ENCODE peak calls at places on chromosome 21, in six cellular contexts. C, V, D, N, M and T are unnamed samples. For H3K27me3, the result is how much of the 10 kb centered on the place peaks cover.

GRCh38 chr21:37071561-37072238 is 1.2 kb downstream of the PIGP start:
- ATAC-seq in C (peak), V (no peak), M (no peak), D (peak), N (no peak), T (peak)

GRCh38 chr21:41229527-41230248 is 61.7 kb downstream of the BACE2 start:
- ATAC-seq in M (no peak), D (no peak), N (no peak), C (no peak), V (no peak), T (no peak)

GRCh38 chr21:45593162-45594022 is 50.1 kb upstream of the PCBP3 start:
- ATAC-seq in M (no peak), C (no peak), V (no peak), D (no peak), N (no peak), T (no peak)

GRCh38 chr21:35840197-35840799 is 220.0 kb downstream of the SETD4 start:
- ATAC-seq in D (peak), V (no peak), C (peak), N (no peak), M (peak), T (no peak)

GRCh38 chr21:31557956-31558838 is 101.3 kb upstream of the SOD1 start:
- ATAC-seq in N (peak), C (no peak), D (no peak), M (no peak), V (no peak), T (no peak)

GRCh38 chr21:31266241-31266640 is 77.8 kb downstream of the TIAM1 start:
- ATAC-seq in V (no peak), N (no peak), M (no peak), C (no peak), D (no peak), T (no peak)

GRCh38 chr21:26784974-26785373 is 60.2 kb downstream of the ADAMTS1 start:
- ATAC-seq in D (no peak), M (no peak), N (no peak), V (peak), C (no peak), T (peak)

GRCh38 chr21:34180406-34180805 is 107.0 kb downstream of the MRPS6 start:
- ATAC-seq in N (no peak), M (no peak), D (no peak), V (no peak), C (no peak), T (no peak)

GRCh38 chr21:26798856-26799751 is 46.1 kb downstream of the ADAMTS1 start:
- ATAC-seq in N (no peak), M (no peak), V (no peak), D (peak), C (peak), T (no peak)

GRCh38 chr21:28699591-28700259 is 293.0 kb downstream of the LTN1 start:
- ATAC-seq in D (no peak), V (no peak), M (no peak), N (peak), C (no peak), T (no peak)

GRCh38 chr21:45266518-45267389 is 20.9 kb downstream of the POFUT2 start:
- ATAC-seq in D (peak), C (peak), V (no peak), N (no peak), M (no peak), T (no peak)

GRCh38 chr21:29186246-29186645 is 55.8 kb downstream of the MAP3K7CL start:
- ATAC-seq in M (no peak), C (no peak), D (no peak), N (no peak), V (no peak), T (no peak)

GRCh38 chr21:35989185-35989735 is 71.1 kb downstream of the SETD4 start:
- ATAC-seq in M (peak), D (peak), V (no peak), N (no peak), C (peak), T (peak)

GRCh38 chr21:25925064-25925463 is 190.3 kb downstream of the GABPA start:
- ATAC-seq in C (no peak), M (no peak), N (no peak), V (no peak), D (no peak), T (no peak)

GRCh38 chr21:46118871-46119564 is 21.1 kb downstream of the COL6A2 start:
- ATAC-seq in M (no peak), N (no peak), D (no peak), C (no peak), V (no peak), T (no peak)

GRCh38 chr21:39657091-39657689 is 44.5 kb downstream of the B3GALT5 start:
- ATAC-seq in D (no peak), C (no peak), N (no peak), V (no peak), M (no peak), T (no peak)

GRCh38 chr21:15309022-15309590 is 244.3 kb upstream of the NRIP1 start:
- ATAC-seq in V (no peak), M (no peak), N (peak), D (no peak), C (no peak), T (no peak)

GRCh38 chr21:31158789-31159581 is 120.7 kb upstream of the KRTAP19-8 start:
- ATAC-seq in C (no peak), M (peak), V (no peak), D (peak), N (no peak), T (no peak)

GRCh38 chr21:46109251-46110221 is 11.6 kb downstream of the COL6A2 start:
- ATAC-seq in M (peak), N (no peak), C (no peak), V (no peak), D (no peak), T (no peak)

GRCh38 chr21:26565105-26565504 is 8.0 kb downstream of the CYYR1 start:
- ATAC-seq in V (no peak), C (peak), M (no peak), D (peak), N (no peak), T (no peak)

GRCh38 chr21:36113647-36114428 is 21.0 kb upstream of the CBR3 start:
- ATAC-seq in V (no peak), M (no peak), C (peak), D (peak), N (no peak), T (no peak)

GRCh38 chr21:18937337-18937736 is 533.8 kb upstream of the TMPRSS15 start:
- ATAC-seq in D (no peak), M (no peak), V (no peak), N (no peak), C (no peak), T (no peak)

GRCh38 chr21:29288239-29288638 is 10.5 kb upstream of the BACH1 start:
- ATAC-seq in M (no peak), V (no peak), D (no peak), N (no peak), C (no peak), T (no peak)

GRCh38 chr21:39799178-39799577 is 54.2 kb downstream of the IGSF5 start:
- ATAC-seq in D (no peak), V (peak), N (no peak), C (no peak), M (no peak), T (no peak)

GRCh38 chr21:36385909-36386642 is 884 bp downstream of the CHAF1B start:
- ATAC-seq in M (no peak), N (peak), V (no peak), D (no peak), C (no peak), T (peak)

GRCh38 chr21:45108808-45109800 is 34.7 kb downstream of the ADARB1 start:
- ATAC-seq in N (no peak), C (no peak), D (peak), M (no peak), V (no peak), T (no peak)

GRCh38 chr21:30268608-30269197 is 14.0 kb downstream of the KRTAP24-1 start:
- ATAC-seq in V (no peak), M (no peak), D (no peak), C (no peak), N (no peak), T (no peak)

GRCh38 chr21:37047079-37047478 is 25.8 kb downstream of the PIGP start:
- ATAC-seq in D (no peak), N (peak), V (no peak), M (no peak), C (no peak), T (no peak)

GRCh38 chr21:18249542-18250152 is 5.0 kb downstream of the CHODL start:
- ATAC-seq in N (no peak), C (no peak), M (no peak), V (no peak), D (no peak), T (no peak)

GRCh38 chr21:29164330-29164942 is 34.0 kb downstream of the MAP3K7CL start:
- ATAC-seq in V (peak), N (peak), M (peak), C (peak), D (peak), T (peak)

GRCh38 chr21:35168702-35169101 is 119.6 kb upstream of the RUNX1 start:
- ATAC-seq in D (no peak), M (peak), V (no peak), C (no peak), N (peak), T (no peak)

GRCh38 chr21:25513810-25514209 is 93.5 kb downstream of the MRPL39 start:
- ATAC-seq in D (no peak), C (no peak), N (no peak), V (no peak), M (no peak), T (no peak)

GRCh38 chr21:28338906-28339305 is 653.8 kb downstream of the LTN1 start:
- ATAC-seq in N (no peak), C (peak), V (peak), D (peak), M (no peak), T (no peak)

GRCh38 chr21:45975017-45975595 is 6.5 kb upstream of the COL6A1 start:
- ATAC-seq in D (no peak), V (peak), C (peak), N (no peak), M (no peak), T (peak)

GRCh38 chr21:18049461-18049860 is 195.2 kb upstream of the CHODL start:
- ATAC-seq in D (no peak), N (no peak), M (no peak), V (no peak), C (no peak), T (no peak)

GRCh38 chr21:15797577-15798363 is 68.0 kb downstream of the USP25 start:
- ATAC-seq in M (no peak), C (peak), V (no peak), N (no peak), D (no peak), T (no peak)

GRCh38 chr21:31394309-31394708 is 50.2 kb upstream of the TIAM1 start:
- ATAC-seq in M (no peak), D (no peak), V (no peak), C (no peak), N (no peak), T (no peak)

GRCh38 chr21:42362198-42362597 is 4.1 kb downstream of the TFF1 start:
- ATAC-seq in V (no peak), N (no peak), M (no peak), C (no peak), D (no peak), T (no peak)
- H3K27me3 ChIP-seq in V (under half), N (under half), M (under half), C (under half), D (under half), T (half or more)

GRCh38 chr21:20739421-20739820 is 258.8 kb upstream of the NCAM2 start:
- ATAC-seq in D (no peak), N (peak), V (no peak), M (no peak), C (no peak), T (no peak)
- TF ChIP-seq CTCF in D (no peak), N (peak), V (no peak), M (no peak), C (no peak), T (no peak)

GRCh38 chr21:42624095-42624830 is 29.2 kb upstream of the PDE9A start:
- ATAC-seq in C (peak), V (no peak), N (no peak), M (no peak), D (peak), T (no peak)
- H3K27me3 ChIP-seq in C (under half), V (under half), N (under half), M (under half), D (under half), T (half or more)

GRCh38 chr21:43657355-43658093 is 1.8 kb downstream of the HSF2BP start:
- ATAC-seq in V (no peak), N (no peak), D (no peak), M (no peak), C (no peak), T (no peak)

GRCh38 chr21:43658094-43658725 is 1.1 kb downstream of the HSF2BP start:
- ATAC-seq in C (no peak), N (no peak), M (no peak), D (no peak), V (no peak), T (no peak)

GRCh38 chr21:43654806-43655489 is 4.3 kb downstream of the HSF2BP start:
- ATAC-seq in C (no peak), D (no peak), N (peak), M (peak), V (no peak), T (no peak)

GRCh38 chr21:43658769-43659135 is 536 bp downstream of the HSF2BP start:
- ATAC-seq in N (no peak), V (no peak), D (no peak), M (no peak), C (no peak), T (no peak)

DNA sequence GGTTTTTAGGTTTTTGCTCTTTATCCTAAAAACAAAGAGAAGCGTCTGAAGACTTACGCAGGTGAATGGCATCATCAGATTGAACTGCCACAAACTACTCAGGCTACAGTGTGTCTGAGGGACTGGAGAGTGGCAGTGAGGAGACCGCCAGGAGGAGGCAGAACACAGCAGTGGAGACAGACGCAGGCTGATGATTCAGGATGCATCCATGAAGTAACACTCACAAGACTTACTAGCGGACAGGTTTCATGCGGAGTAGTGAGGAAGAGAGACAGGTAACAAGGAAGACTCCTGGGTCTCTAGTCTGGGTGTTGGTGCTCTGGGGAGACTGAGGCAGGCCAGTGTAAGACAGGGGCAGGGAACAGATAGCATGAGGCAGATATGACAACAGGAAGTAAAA is 5.7 kb downstream of the HSF2BP start:
- ATAC-seq in N (no peak), V (no peak), D (no peak), C (no peak), M (no peak), T (no peak)
- TF ChIP-seq CTCF in N (no peak), V (no peak), D (no peak), C (no peak), M (no peak), T (no peak)

GRCh38 chr21:42652527-42653491 is 612 bp upstream of the PDE9A start:
- ATAC-seq in D (peak), M (peak), V (peak), C (peak), N (peak), T (peak)

GRCh38 chr21:42655797-42656770 is 2.7 kb downstream of the PDE9A start:
- ATAC-seq in C (no peak), N (peak), M (no peak), V (no peak), D (no peak), T (no peak)

GRCh38 chr21:42653492-42654061 is at the start of gene PDE9A:
- ATAC-seq in C (peak), M (peak), N (peak), V (no peak), D (peak), T (peak)

GRCh38 chr21:42654913-42655796 is 1.7 kb downstream of the PDE9A start:
- ATAC-seq in D (no peak), C (no peak), M (no peak), V (no peak), N (no peak), T (no peak)

DNA sequence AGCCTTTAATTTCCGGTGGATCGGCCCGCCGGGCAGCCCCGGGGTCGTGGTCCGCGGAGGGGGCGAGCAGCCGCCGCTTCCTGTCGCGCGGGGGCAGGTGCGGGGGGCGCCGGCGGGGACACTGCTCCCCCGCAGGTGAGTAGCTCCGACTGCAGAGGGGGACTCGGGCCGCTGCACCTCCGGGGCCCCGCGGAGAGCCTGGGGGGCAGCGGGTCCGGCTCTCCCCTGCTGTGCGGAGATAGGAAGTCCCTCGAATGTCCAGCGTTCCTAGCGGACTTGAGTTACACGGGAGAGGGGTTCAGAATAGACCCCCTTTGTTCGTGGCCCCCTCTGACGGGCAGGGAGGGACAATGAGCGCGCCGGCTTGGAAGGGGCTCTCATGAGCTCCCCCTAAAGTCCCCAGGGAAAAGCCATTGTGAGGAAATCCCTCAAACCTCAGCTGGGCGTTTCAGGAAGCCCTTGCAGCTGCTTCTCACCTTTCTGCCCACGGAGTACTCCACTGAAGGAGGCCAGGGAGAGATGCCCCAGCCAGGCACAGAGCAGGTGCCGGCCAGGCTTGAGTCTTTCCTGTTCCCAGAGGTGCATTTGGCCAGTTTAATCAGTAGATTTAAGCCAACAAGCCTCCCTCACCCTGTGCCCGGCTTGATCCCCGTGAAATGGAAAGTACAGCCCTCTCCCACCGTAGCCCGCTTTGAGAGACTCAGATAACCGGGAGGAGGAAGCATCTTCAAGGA is 925 bp downstream of the PDE9A start:
- ATAC-seq in M (no peak), C (peak), N (peak), D (peak), V (no peak), T (no peak)
- H3K27me3 ChIP-seq in M (under half), C (under half), N (under half), D (under half), V (under half), T (under half)

GRCh38 chr21:32739946-32740345 is 12.1 kb upstream of the SYNJ1 start:
- ATAC-seq in N (no peak), C (no peak), V (no peak), M (no peak), D (no peak), T (no peak)
- TF ChIP-seq CTCF in N (no peak), C (no peak), V (no peak), M (no peak), D (no peak), T (no peak)

GRCh38 chr21:32955307-32955937 is 70.3 kb upstream of the OLIG2 start:
- ATAC-seq in C (no peak), N (no peak), M (no peak), D (no peak), V (no peak), T (no peak)
- H3K27me3 ChIP-seq in C (half or more), N (half or more), M (under half), D (half or more), V (half or more), T (half or more)